ENCODE peak calls at places on chromosomes 11 and 22, in four cellular contexts. Q is brain microvascular endothelial cell, I is mesenchymal stem cell, N is H9. Z is an unnamed sample. For H3K27me3, the result is how much of the 10 kb centered on the place peaks cover.

GRCh38 chr11:104968365-104968855 is at the start of gene CASP4:
- DNase-seq in Q (peak), I (peak), N (no peak), Z (no peak)

GRCh38 chr11:82003671-82004148 is 730.0 kb downstream of the FAM181B start:
- DNase-seq in Q (peak), I (no peak), N (no peak), Z (peak)

GRCh38 chr22:38699784-38700183 is 959 bp downstream of the JOSD1 start:
- DNase-seq in Q (no peak), I (peak), N (no peak), Z (peak)

GRCh38 chr11:7021318-7021717 is 1.0 kb downstream of the NLRP14 start:
- DNase-seq in Q (no peak), I (no peak), N (no peak), Z (no peak)

GRCh38 chr22:35451602-35452001 is 51.7 kb downstream of the MCM5 start:
- DNase-seq in Q (no peak), I (no peak), N (no peak), Z (no peak)

GRCh38 chr11:72937439-72937838 is 123.2 kb downstream of the ATG16L2 start:
- DNase-seq in Q (no peak), I (no peak), N (no peak), Z (no peak)

GRCh38 chr22:45197606-45198462 is 34.1 kb downstream of the NUP50 start:
- DNase-seq in Q (no peak), I (no peak), N (no peak), Z (no peak)

GRCh38 chr11:104997288-104997687 is 25.7 kb downstream of the CASP5 start:
- DNase-seq in Q (no peak), I (peak), N (no peak), Z (no peak)

GRCh38 chr11:2804701-2805387 is 80.7 kb downstream of the CDKN1C start:
- DNase-seq in Q (no peak), I (peak), N (peak), Z (no peak)

GRCh38 chr11:2789791-2790580 is 90.2 kb upstream of the KCNQ1OT1 start:
- DNase-seq in Q (no peak), I (no peak), N (no peak), Z (no peak)

GRCh38 chr11:73950869-73951710 is at the start of gene DNAJB13:
- DNase-seq in Q (peak), I (peak), N (peak), Z (peak)

GRCh38 chr11:74005721-74006517 is 3.0 kb downstream of the UCP3 start:
- DNase-seq in Q (no peak), I (no peak), N (no peak), Z (no peak)

GRCh38 chr22:48729499-48730171 is 1098.0 kb downstream of the BRD1 start:
- DNase-seq in Q (no peak), I (no peak), N (no peak), Z (no peak)

GRCh38 chr22:21026783-21027692 is 5.3 kb downstream of the SLC7A4 start:
- DNase-seq in Q (peak), I (no peak), N (no peak), Z (peak)

GRCh38 chr11:31974737-31975136 is 116.1 kb upstream of the RCN1 start:
- DNase-seq in Q (peak), I (no peak), N (no peak), Z (peak)

GRCh38 chr11:66172146-66172545 is 96.3 kb upstream of the RAB1B start:
- DNase-seq in Q (peak), I (peak), N (no peak), Z (peak)

GRCh38 chr11:129639300-129639699 is 176.3 kb upstream of the TMEM45B start:
- DNase-seq in Q (peak), I (peak), N (no peak), Z (peak)

GRCh38 chr11:42552786-42553185 is 759.0 kb upstream of the API5 start:
- DNase-seq in Q (no peak), I (no peak), N (no peak), Z (peak)

GRCh38 chr22:40911772-40912171 is 39.4 kb upstream of the RBX1 start:
- DNase-seq in Q (peak), I (no peak), N (no peak), Z (no peak)

GRCh38 chr11:97751405-97751804 is 1269.3 kb upstream of the CNTN5 start:
- DNase-seq in Q (no peak), I (no peak), N (no peak), Z (peak)

GRCh38 chr11:62000539-62001446 is 33.4 kb upstream of the FTH1 start:
- DNase-seq in Q (no peak), I (no peak), N (no peak), Z (no peak)

GRCh38 chr11:13415201-13415600 is 47.8 kb downstream of the BTBD10 start:
- DNase-seq in Q (no peak), I (no peak), N (no peak), Z (no peak)

GRCh38 chr11:83523676-83524075 is 237.5 kb upstream of the CCDC90B start:
- DNase-seq in Q (no peak), I (no peak), N (peak), Z (peak)

GRCh38 chr11:2655834-2656622 is 43.8 kb downstream of the KCNQ1OT1 start:
- DNase-seq in Q (peak), I (peak), N (no peak), Z (peak)

GRCh38 chr11:133153031-133153430 is 379.3 kb downstream of the OPCML start:
- DNase-seq in Q (no peak), I (no peak), N (no peak), Z (peak)

GRCh38 chr11:19820100-19820499 is 107.5 kb downstream of the NAV2 start:
- DNase-seq in Q (no peak), I (peak), N (no peak), Z (no peak)

GRCh38 chr11:723120-723883 is 17.3 kb downstream of the EPS8L2 start:
- DNase-seq in Q (no peak), I (peak), N (peak), Z (no peak)

GRCh38 chr11:32706985-32707736 is 87.3 kb downstream of the CCDC73 start:
- DNase-seq in Q (no peak), I (peak), N (no peak), Z (no peak)

GRCh38 chr22:39135092-39135896 is 17.2 kb downstream of the CBX7 start:
- DNase-seq in Q (peak), I (peak), N (peak), Z (peak)

GRCh38 chr11:128021304-128022006 is 565.9 kb downstream of the ETS1 start:
- DNase-seq in Q (no peak), I (no peak), N (peak), Z (no peak)

GRCh38 chr22:48366056-48366455 is 1461.6 kb downstream of the BRD1 start:
- DNase-seq in Q (no peak), I (no peak), N (no peak), Z (no peak)

GRCh38 chr11:112166561-112166960 is 611 bp upstream of the TEX12 start:
- DNase-seq in Q (no peak), I (no peak), N (no peak), Z (peak)
- H3K27me3 ChIP-seq in Q (under half), I (under half), N (under half), Z (under half)

GRCh38 chr11:117780456-117780855 is 16.6 kb downstream of the DSCAML1 start:
- DNase-seq in Q (no peak), I (no peak), N (no peak), Z (no peak)

GRCh38 chr11:117792241-117792640 is 4.8 kb downstream of the DSCAML1 start:
- DNase-seq in Q (no peak), I (no peak), N (no peak), Z (no peak)

GRCh38 chr11:117789241-117789640 is 7.8 kb downstream of the DSCAML1 start:
- DNase-seq in Q (no peak), I (no peak), N (no peak), Z (no peak)

GRCh38 chr11:117781650-117782049 is 15.4 kb downstream of the DSCAML1 start:
- DNase-seq in Q (no peak), I (no peak), N (no peak), Z (no peak)

DNA sequence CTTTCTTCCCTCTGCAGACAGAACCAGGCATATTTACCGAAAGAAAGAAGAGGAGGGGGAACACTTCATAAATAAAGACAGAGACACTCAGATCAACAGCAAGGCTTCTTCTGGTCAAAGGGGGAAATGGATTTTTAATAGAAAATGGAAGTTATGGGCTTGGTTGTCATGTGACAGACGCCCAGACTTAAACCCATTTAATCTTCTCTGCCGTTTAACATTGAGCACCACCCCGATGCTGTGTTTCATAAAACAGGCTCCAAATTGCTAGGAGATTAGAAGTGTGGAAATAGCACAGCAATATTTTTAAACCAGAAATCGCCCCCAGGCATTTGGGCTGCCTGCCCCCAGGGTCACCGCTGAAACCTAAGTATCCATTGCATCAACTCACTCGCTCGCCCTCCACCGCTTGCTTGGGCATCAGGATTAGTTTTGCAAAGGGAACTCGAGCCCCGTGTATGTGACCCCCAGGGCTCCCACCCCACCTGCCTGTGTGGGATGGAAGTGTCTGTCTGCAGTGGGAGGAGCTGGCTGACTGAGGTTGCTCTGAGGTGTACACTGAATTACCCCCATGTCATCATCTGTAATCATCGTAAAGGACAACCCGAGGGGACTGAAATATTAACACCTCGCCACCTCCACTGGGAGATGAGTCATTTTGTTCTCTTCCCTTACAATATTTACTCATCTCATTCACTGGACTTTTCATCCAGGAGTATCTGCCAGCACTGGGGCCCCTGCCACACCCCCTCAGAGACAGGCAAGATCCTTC is 10.7 kb downstream of the DSCAML1 start:
- DNase-seq in Q (no peak), I (no peak), N (no peak), Z (peak)
- H3K27me3 ChIP-seq in Q (under half), I (half or more), N (under half), Z (under half)

DNA sequence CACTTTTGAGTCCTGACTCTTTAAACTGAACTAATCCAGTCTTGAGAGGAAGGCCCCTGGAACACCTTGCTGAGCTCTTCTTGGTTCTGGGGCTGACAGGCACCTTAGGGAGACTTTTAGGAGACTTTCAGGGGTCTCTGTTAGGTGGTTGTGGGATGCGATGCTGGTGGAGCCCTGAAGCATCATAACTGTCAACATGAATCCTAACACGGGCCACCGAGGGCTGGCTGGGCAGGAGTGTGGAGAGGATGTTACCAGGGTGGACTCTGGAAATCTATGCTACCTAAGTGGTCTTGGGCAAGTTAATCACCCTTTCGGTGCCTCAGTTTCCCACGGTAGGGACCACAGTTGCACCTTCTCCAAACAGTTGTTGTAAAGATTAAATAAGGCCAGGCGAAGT is 106.5 kb downstream of the ST3GAL4 start:
- DNase-seq in Q (no peak), I (no peak), N (no peak), Z (no peak)
- H3K27me3 ChIP-seq in Q (under half), I (half or more), N (under half), Z (under half)

GRCh38 chr22:50016988-50017700 is 4.6 kb upstream of the IL17REL start:
- DNase-seq in Q (no peak), I (no peak), N (no peak), Z (peak)

GRCh38 chr22:50016308-50016987 is 3.9 kb upstream of the IL17REL start:
- DNase-seq in Q (no peak), I (no peak), N (no peak), Z (peak)

GRCh38 chr22:50015451-50016307 is 3.1 kb upstream of the IL17REL start:
- DNase-seq in Q (no peak), I (no peak), N (peak), Z (no peak)

GRCh38 chr22:50014053-50014501 is 1.5 kb upstream of the IL17REL start:
- DNase-seq in Q (no peak), I (no peak), N (peak), Z (no peak)

DNA sequence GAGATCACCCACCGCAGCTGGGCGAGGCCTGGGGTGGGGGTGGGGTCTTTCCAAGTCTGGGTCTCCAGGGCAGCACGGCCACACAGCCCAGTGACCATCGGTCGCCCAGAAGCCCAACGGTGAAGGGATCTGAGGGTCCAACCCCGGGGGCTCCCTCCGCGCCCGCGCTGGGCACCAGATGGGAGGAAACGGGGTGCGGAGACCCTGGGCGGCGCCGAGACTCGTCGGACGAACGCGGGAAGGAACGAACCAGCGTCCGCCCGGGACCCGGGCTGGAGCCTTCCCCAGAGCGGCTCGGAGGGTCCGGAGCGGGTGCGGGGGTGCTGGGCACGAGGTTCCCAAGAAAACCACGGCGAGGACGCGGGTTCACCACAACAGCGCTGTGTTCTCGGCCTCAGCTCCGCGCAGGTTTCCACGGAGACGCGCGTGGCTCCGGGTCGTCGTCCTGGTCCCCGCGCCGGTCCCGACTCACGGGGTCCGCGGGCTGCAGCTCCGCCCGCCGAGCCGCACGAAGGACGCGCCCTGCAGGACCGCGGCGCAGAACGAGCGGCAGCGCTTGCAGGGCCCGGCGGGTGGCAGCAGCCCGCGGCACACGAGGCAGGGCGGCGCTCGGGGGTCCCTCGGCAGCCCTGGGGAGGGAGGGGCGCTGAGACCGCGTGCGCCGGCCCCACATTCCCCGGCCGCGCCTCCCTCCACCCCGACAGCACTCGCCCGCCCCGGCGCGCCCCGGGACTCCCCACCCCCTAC is 2.3 kb upstream of the IL17REL start:
- DNase-seq in Q (no peak), I (no peak), N (peak), Z (no peak)
- H3K27me3 ChIP-seq in Q (under half), I (half or more), N (under half), Z (under half)

GRCh38 chr11:131391161-131391560 is 20.7 kb downstream of the NTM start:
- DNase-seq in Q (no peak), I (no peak), N (no peak), Z (no peak)
- H3K27me3 ChIP-seq in Q (under half), I (under half), N (under half), Z (under half)

GRCh38 chr11:17138562-17138961 is 61.1 kb upstream of the RPS13 start:
- DNase-seq in Q (no peak), I (no peak), N (no peak), Z (no peak)
- H3K27me3 ChIP-seq in Q (under half), I (under half), N (under half), Z (under half)

GRCh38 chr11:124865902-124866851 is 945 bp downstream of the ROBO3 start:
- DNase-seq in Q (no peak), I (peak), N (peak), Z (peak)
- H3K27me3 ChIP-seq in Q (half or more), I (half or more), N (half or more), Z (half or more)

GRCh38 chr11:70080763-70081162 is 2.6 kb downstream of the ANO1 start:
- DNase-seq in Q (no peak), I (no peak), N (no peak), Z (peak)
- H3K27me3 ChIP-seq in Q (under half), I (half or more), N (under half), Z (under half)

GRCh38 chr11:118322721-118323120 is 18.2 kb downstream of the CD3E start:
- DNase-seq in Q (no peak), I (no peak), N (no peak), Z (no peak)

GRCh38 chr11:118320515-118320914 is 16.0 kb downstream of the CD3E start:
- DNase-seq in Q (no peak), I (no peak), N (no peak), Z (no peak)

GRCh38 chr11:118321386-118322082 is 17.0 kb downstream of the CD3E start:
- DNase-seq in Q (no peak), I (peak), N (no peak), Z (no peak)

GRCh38 chr11:118318112-118319030 is 13.8 kb downstream of the CD3E start:
- DNase-seq in Q (no peak), I (no peak), N (no peak), Z (no peak)

GRCh38 chr11:118319031-118319814 is 14.7 kb downstream of the CD3E start:
- DNase-seq in Q (no peak), I (no peak), N (no peak), Z (no peak)
- H3K27me3 ChIP-seq in Q (under half), I (under half), N (under half), Z (under half)

DNA sequence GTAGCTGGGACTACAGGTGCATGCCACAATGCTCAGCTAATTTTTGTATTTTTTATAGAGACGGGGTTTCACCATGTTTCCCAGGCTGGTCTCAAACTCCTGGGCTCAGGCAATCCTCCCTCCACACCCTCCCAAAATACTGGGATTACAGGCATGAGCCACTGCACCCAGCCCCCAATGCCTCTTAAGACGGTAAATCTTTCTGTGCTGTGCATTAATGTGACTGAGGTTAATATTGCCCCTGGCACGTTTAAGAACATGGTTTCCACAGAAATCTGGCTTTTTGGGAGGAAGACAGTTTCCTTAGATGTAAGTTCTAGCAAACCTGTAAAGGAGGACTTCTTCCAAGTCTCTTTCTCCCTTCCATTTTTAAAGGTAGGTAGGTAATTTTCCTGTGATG is 6.1 kb upstream of the HORMAD2 start:
- DNase-seq in Q (no peak), I (no peak), N (no peak), Z (no peak)
- H3K27me3 ChIP-seq in Q (under half), I (under half), N (under half), Z (under half)